ENCODE peak calls at places on chromosomes 6 and 20, in nine cellular contexts. A is aorta, W is left ventricle myocardium inferior, T is cardiac muscle cell, Y is K562, H is Peyer's patch, F is ovary, Z is substantia nigra, V is endodermal cell. Q is an unnamed sample.

GRCh38 chr6:55668625-55669024 is 89.6 kb upstream of the HMGCLL1 start:
- DNase-seq in Z (no peak), V (peak), Y (no peak), A (no peak), F (no peak), T (no peak), W (no peak), H (no peak), Q (no peak)

GRCh38 chr6:144151010-144151727 is 852 bp downstream of the STX11 start:
- DNase-seq in V (peak), F (no peak), W (no peak), A (no peak), Z (no peak), Y (no peak), T (peak), H (peak), Q (peak)

GRCh38 chr20:39893013-39893685 is 795.9 kb downstream of the MAFB start:
- DNase-seq in W (no peak), A (no peak), H (no peak), T (no peak), Z (no peak), F (no peak), Y (no peak), V (no peak), Q (no peak)

GRCh38 chr6:34518669-34519365 is 37.3 kb downstream of the SPDEF start:
- DNase-seq in A (peak), V (peak), Y (no peak), F (no peak), W (peak), H (no peak), T (no peak), Z (no peak), Q (no peak)

GRCh38 chr20:34269996-34270627 is 28.9 kb downstream of the ASIP start:
- DNase-seq in T (no peak), W (peak), H (no peak), Z (no peak), A (no peak), V (no peak), F (peak), Y (no peak), Q (no peak)

GRCh38 chr6:79808846-79809245 is 138.5 kb downstream of the ELOVL4 start:
- DNase-seq in F (no peak), Y (no peak), T (peak), Z (no peak), W (no peak), A (no peak), H (no peak), V (no peak), Q (no peak)

GRCh38 chr6:55512904-55513303 is 66.1 kb downstream of the HMGCLL1 start:
- DNase-seq in V (peak), H (no peak), A (no peak), W (no peak), Y (no peak), Z (no peak), T (no peak), F (no peak), Q (no peak)

GRCh38 chr6:6596929-6597328 is 8.4 kb downstream of the LY86 start:
- DNase-seq in A (no peak), V (no peak), Y (no peak), T (no peak), Z (no peak), H (no peak), F (no peak), W (no peak), Q (no peak)

GRCh38 chr6:128406453-128406852 is 113.9 kb downstream of the PTPRK start:
- DNase-seq in A (no peak), Y (no peak), H (no peak), V (no peak), F (no peak), W (no peak), T (no peak), Z (no peak), Q (no peak)

GRCh38 chr6:68059261-68059660 is 575.8 kb upstream of the ADGRB3 start:
- DNase-seq in W (no peak), Y (no peak), A (no peak), H (no peak), V (no peak), T (no peak), F (no peak), Z (no peak), Q (no peak)

GRCh38 chr20:645318-646106 is 7.5 kb downstream of the SRXN1 start:
- DNase-seq in W (peak), Z (peak), V (peak), F (peak), A (peak), T (peak), Y (peak), H (peak), Q (peak)

GRCh38 chr20:6680854-6681253 is 86.6 kb upstream of the BMP2 start:
- DNase-seq in H (no peak), Y (no peak), V (no peak), A (no peak), T (no peak), W (no peak), F (no peak), Z (no peak), Q (no peak)

GRCh38 chr20:50309280-50309763 is 118.7 kb downstream of the CEBPB start:
- DNase-seq in T (no peak), Y (no peak), V (no peak), Z (no peak), A (no peak), W (no peak), H (no peak), F (no peak), Q (no peak)

GRCh38 chr6:106448000-106448426 is 87.5 kb downstream of the CRYBG1 start:
- DNase-seq in V (no peak), H (peak), F (no peak), A (peak), Y (no peak), Z (peak), W (peak), T (no peak), Q (no peak)

GRCh38 chr20:14687317-14687716 is 349.9 kb upstream of the FLRT3 start:
- DNase-seq in V (no peak), Y (no peak), W (no peak), H (no peak), F (no peak), Z (no peak), A (no peak), T (no peak), Q (no peak)

GRCh38 chr6:5213851-5214507 is 46.8 kb downstream of the LYRM4 start:
- DNase-seq in V (no peak), T (no peak), A (peak), Y (no peak), Z (no peak), W (no peak), F (no peak), H (no peak), Q (no peak)

GRCh38 chr6:149209879-149210278 is 107.6 kb upstream of the TAB2 start:
- DNase-seq in F (no peak), Y (no peak), V (no peak), A (no peak), W (no peak), T (no peak), Z (no peak), H (no peak), Q (no peak)

GRCh38 chr6:147699637-147700036 is 191.1 kb downstream of the SAMD5 start:
- DNase-seq in H (no peak), V (no peak), T (no peak), Z (no peak), Y (no peak), W (no peak), F (no peak), A (no peak), Q (no peak)

GRCh38 chr6:135796884-135797283 is 54.6 kb upstream of the PDE7B start:
- DNase-seq in V (no peak), A (no peak), H (no peak), T (no peak), Y (no peak), F (no peak), Z (no peak), W (no peak), Q (no peak)

GRCh38 chr6:34055223-34055933 is 90.5 kb downstream of the GRM4 start:
- DNase-seq in W (peak), Z (peak), F (peak), H (peak), T (peak), V (peak), Y (peak), A (peak), Q (peak)

GRCh38 chr6:37940074-37940847 is 120.7 kb downstream of the ZFAND3 start:
- DNase-seq in A (peak), V (no peak), H (no peak), Y (no peak), F (no peak), T (peak), Z (peak), W (no peak), Q (no peak)

GRCh38 chr20:1353956-1354355 is 25.0 kb upstream of the SDCBP2 start:
- DNase-seq in A (no peak), T (no peak), V (no peak), F (no peak), W (no peak), Z (no peak), Y (no peak), H (no peak), Q (no peak)

GRCh38 chr20:13283869-13284268 is 62.8 kb downstream of the ISM1 start:
- DNase-seq in H (no peak), Y (no peak), F (no peak), T (no peak), Z (no peak), V (no peak), A (no peak), W (no peak), Q (no peak)

GRCh38 chr20:43243672-43244269 is 54.1 kb upstream of the PTPRT start:
- DNase-seq in Z (peak), V (peak), T (peak), H (no peak), W (no peak), A (no peak), F (no peak), Y (no peak), Q (peak)

GRCh38 chr6:53437557-53438202 is 88.9 kb upstream of the ELOVL5 start:
- DNase-seq in H (no peak), V (peak), Z (no peak), F (no peak), T (peak), Y (peak), W (no peak), A (no peak), Q (peak)

GRCh38 chr20:5402903-5403531 is 86.3 kb upstream of the PROKR2 start:
- DNase-seq in Z (no peak), F (no peak), V (peak), W (no peak), H (no peak), Y (peak), T (peak), A (no peak), Q (peak)

GRCh38 chr6:122564230-122564629 is 46.0 kb upstream of the PKIB start:
- DNase-seq in F (no peak), A (no peak), V (no peak), W (no peak), Z (no peak), Y (no peak), H (no peak), T (no peak), Q (no peak)

GRCh38 chr6:64013061-64013410 is 377.4 kb downstream of the PHF3 start:
- DNase-seq in Z (no peak), A (no peak), V (no peak), T (no peak), H (no peak), Y (no peak), W (no peak), F (no peak), Q (no peak)

GRCh38 chr6:24719125-24719931 is at the start of gene C6orf62:
- DNase-seq in T (peak), W (no peak), A (no peak), F (peak), Z (no peak), H (peak), Y (peak), V (peak), Q (peak)

GRCh38 chr20:41158082-41158625 is 20.8 kb downstream of the PLCG1 start:
- DNase-seq in H (no peak), Y (no peak), T (no peak), V (no peak), W (no peak), Z (no peak), F (no peak), A (no peak), Q (no peak)
- H3K27ac ChIP-seq in H (peak), Y (no peak), T (no peak), V (no peak), W (peak), Z (peak), F (no peak), A (no peak), Q (peak)

GRCh38 chr20:62378215-62378614 is 8.7 kb upstream of the RPS21 start:
- DNase-seq in Z (no peak), V (peak), F (no peak), T (no peak), A (no peak), Y (no peak), W (no peak), H (no peak), Q (no peak)
- H3K27ac ChIP-seq in Z (no peak), V (no peak), F (no peak), T (peak), A (no peak), Y (no peak), W (peak), H (no peak), Q (no peak)

GRCh38 chr6:88262372-88262771 is 96.2 kb upstream of the CNR1 start:
- DNase-seq in W (no peak), Z (no peak), V (no peak), Y (no peak), T (no peak), F (no peak), A (no peak), H (no peak), Q (no peak)
- H3K27ac ChIP-seq in W (no peak), Z (no peak), V (no peak), Y (no peak), T (no peak), F (no peak), A (no peak), H (no peak), Q (no peak)

DNA sequence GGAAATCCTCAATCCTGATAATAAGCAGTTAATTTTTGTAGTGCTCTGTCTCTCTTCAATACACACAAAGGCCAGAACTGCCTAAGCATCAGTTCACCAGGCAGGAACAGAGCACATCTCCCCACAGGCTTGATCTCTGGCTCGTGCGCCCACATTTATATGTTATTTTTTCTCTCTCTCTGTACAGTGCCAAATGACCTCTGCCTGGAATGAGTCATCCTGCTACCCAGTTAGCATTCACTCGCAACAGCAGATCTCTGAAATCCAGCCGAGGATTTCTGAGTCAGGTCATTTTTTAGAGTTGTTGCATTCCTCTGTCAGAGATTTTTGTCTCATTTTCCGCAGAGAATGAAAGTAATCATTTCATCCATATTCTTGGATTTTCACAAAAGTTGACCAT is 107.1 kb downstream of the COL12A1 start:
- DNase-seq in Y (no peak), H (peak), Z (no peak), T (no peak), W (peak), F (peak), V (no peak), A (peak), Q (no peak)
- H3K27ac ChIP-seq in Y (no peak), H (no peak), Z (no peak), T (no peak), W (peak), F (peak), V (no peak), A (no peak), Q (no peak)

GRCh38 chr6:137768935-137769334 is 98.1 kb upstream of the TNFAIP3 start:
- DNase-seq in A (no peak), H (no peak), Z (no peak), T (no peak), Y (no peak), V (no peak), W (no peak), F (no peak), Q (no peak)
- H3K27ac ChIP-seq in A (no peak), H (no peak), Z (no peak), T (no peak), Y (no peak), V (no peak), W (no peak), F (no peak), Q (peak)

GRCh38 chr6:151143337-151143736 is 96.4 kb upstream of the AKAP12 start:
- DNase-seq in F (no peak), V (no peak), T (no peak), A (no peak), Z (no peak), W (no peak), Y (no peak), H (no peak), Q (no peak)
- H3K27ac ChIP-seq in F (no peak), V (no peak), T (no peak), A (no peak), Z (no peak), W (no peak), Y (no peak), H (no peak), Q (no peak)

GRCh38 chr6:13800615-13801014 is 13.7 kb downstream of the MCUR1 start:
- DNase-seq in T (no peak), F (no peak), Y (no peak), W (no peak), V (no peak), Z (no peak), A (no peak), H (no peak), Q (no peak)

GRCh38 chr6:13808806-13809205 is 5.6 kb downstream of the MCUR1 start:
- DNase-seq in Z (no peak), T (no peak), F (no peak), W (no peak), V (no peak), Y (no peak), A (no peak), H (no peak), Q (no peak)

GRCh38 chr6:13807691-13808090 is 6.7 kb downstream of the MCUR1 start:
- DNase-seq in V (no peak), A (no peak), T (no peak), Y (no peak), H (no peak), F (no peak), W (no peak), Z (no peak), Q (no peak)

GRCh38 chr6:13803581-13803980 is 10.8 kb downstream of the MCUR1 start:
- DNase-seq in Y (no peak), V (no peak), Z (no peak), T (no peak), F (no peak), W (no peak), H (no peak), A (no peak), Q (no peak)
- H3K27ac ChIP-seq in Y (no peak), V (no peak), Z (no peak), T (no peak), F (no peak), W (no peak), H (no peak), A (no peak), Q (no peak)

GRCh38 chr6:12963566-12963965 is 247.0 kb downstream of the PHACTR1 start:
- DNase-seq in V (no peak), T (no peak), H (no peak), A (no peak), W (no peak), F (no peak), Z (no peak), Y (no peak), Q (no peak)

GRCh38 chr6:12962995-12963394 is 246.4 kb downstream of the PHACTR1 start:
- DNase-seq in Z (no peak), V (no peak), W (no peak), H (no peak), T (no peak), Y (no peak), F (no peak), A (no peak), Q (no peak)

GRCh38 chr6:12958052-12958706 is 241.6 kb downstream of the PHACTR1 start:
- DNase-seq in A (no peak), F (no peak), H (no peak), V (peak), W (no peak), Z (no peak), Y (no peak), T (no peak), Q (no peak)

GRCh38 chr6:12961761-12962160 is 245.2 kb downstream of the PHACTR1 start:
- DNase-seq in F (no peak), Y (no peak), W (no peak), T (no peak), A (no peak), V (no peak), Z (no peak), H (no peak), Q (no peak)

DNA sequence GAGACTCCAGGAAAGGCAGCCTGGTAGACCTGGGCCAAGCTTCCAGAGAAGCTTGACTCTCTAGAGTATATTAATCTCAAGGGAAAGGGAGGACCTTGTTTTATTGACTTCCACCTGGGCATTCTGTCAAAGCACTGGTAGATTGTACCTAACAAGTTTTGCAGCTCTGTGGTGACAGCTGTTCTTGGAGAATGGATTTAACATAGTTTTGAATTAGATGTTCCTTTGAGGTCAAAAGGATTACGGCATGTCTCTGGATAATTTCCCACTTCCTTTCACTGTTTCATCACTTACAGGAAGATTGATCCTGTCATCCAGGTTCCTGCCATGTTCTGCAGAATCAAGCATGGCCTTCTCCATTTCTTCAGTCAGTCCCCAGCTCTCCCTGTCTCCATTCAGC is 246.0 kb downstream of the PHACTR1 start:
- DNase-seq in Z (no peak), A (no peak), H (no peak), W (no peak), V (no peak), F (no peak), Y (no peak), T (no peak), Q (no peak)
- H3K27ac ChIP-seq in Z (no peak), A (peak), H (no peak), W (peak), V (no peak), F (no peak), Y (no peak), T (no peak), Q (no peak)

GRCh38 chr6:139545474-139546116 is 171.1 kb upstream of the CITED2 start:
- DNase-seq in V (no peak), H (no peak), Z (no peak), W (no peak), T (no peak), Y (no peak), A (no peak), F (no peak), Q (no peak)
- H3K27ac ChIP-seq in V (peak), H (no peak), Z (no peak), W (no peak), T (no peak), Y (peak), A (peak), F (peak), Q (no peak)

GRCh38 chr6:39313526-39314272 is 520 bp downstream of the KCNK17 start:
- DNase-seq in Z (no peak), W (no peak), V (peak), Y (no peak), T (peak), F (no peak), H (no peak), A (no peak), Q (no peak)

GRCh38 chr6:39309942-39310531 is 4.2 kb downstream of the KCNK17 start:
- DNase-seq in T (peak), A (peak), F (peak), Z (peak), V (peak), H (peak), Y (peak), W (peak), Q (peak)

GRCh38 chr6:39310542-39310941 is 3.7 kb downstream of the KCNK17 start:
- DNase-seq in V (no peak), T (no peak), Z (no peak), Y (no peak), F (no peak), H (no peak), W (no peak), A (no peak), Q (no peak)

GRCh38 chr6:39314273-39314790 is at the start of gene KCNK17:
- DNase-seq in T (no peak), H (no peak), A (no peak), Y (no peak), W (no peak), F (no peak), V (no peak), Z (no peak), Q (peak)

DNA sequence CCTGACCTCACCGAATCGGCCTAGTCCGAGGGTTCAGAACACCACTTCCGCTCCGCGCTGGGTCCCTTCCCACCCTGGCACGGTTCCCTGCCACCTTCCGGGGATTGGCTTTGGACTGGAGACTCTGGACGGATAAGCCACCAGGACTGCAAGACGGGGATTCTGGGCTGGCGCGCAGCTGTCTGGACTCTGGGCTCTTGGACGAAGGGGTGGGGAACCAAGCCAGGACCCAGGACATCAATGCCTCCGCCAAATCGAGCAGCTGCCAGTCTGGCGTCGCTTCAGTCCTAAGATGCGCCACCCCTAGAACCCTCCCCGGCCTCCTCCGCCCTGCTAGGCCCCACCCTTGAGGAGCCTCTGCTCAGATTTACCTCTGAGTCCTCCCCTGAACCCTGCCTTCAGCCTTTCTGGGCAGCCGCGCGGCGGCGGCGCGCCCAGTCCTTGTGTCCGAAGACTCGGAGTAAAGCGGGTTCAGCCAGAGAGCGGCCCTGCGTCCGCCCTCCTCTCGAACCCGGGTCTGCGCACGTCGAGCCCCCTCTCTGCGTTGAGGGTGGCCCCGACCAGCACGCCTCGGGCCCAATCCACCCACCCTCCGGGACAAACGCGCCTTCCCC is 1.2 kb downstream of the KCNK17 start:
- DNase-seq in Z (no peak), V (no peak), H (no peak), F (no peak), A (peak), Y (no peak), T (no peak), W (peak), Q (no peak)
- H3K27ac ChIP-seq in Z (no peak), V (no peak), H (no peak), F (no peak), A (no peak), Y (no peak), T (no peak), W (no peak), Q (no peak)

Q was measured in DND-41.